ENCODE peak calls at places on chromosome 20, in eight cellular contexts. V is transverse colon; U is CD8-positive, alpha-beta memory T cell; G is tibial nerve; K is neural progenitor cell; S is fibroblast of lung; O is aorta; C is thyroid gland. J is an unnamed sample. For H3K27me3, the result is how much of the 10 kb centered on the place peaks cover.

GRCh38 chr20:23018941-23019340 is 16.2 kb upstream of the SSTR4 start:
- DNase-seq in V (no peak), U (no peak), G (no peak), K (no peak), S (no peak), O (no peak), C (no peak), J (no peak)

GRCh38 chr20:44800398-44801046 is 9.8 kb downstream of the RIMS4 start:
- DNase-seq in V (no peak), U (no peak), G (no peak), K (peak), S (no peak), O (no peak), C (no peak), J (no peak)

GRCh38 chr20:50519036-50519780 is 9.0 kb downstream of the PTPN1 start:
- DNase-seq in V (peak), U (no peak), G (no peak), K (no peak), S (no peak), O (no peak), C (no peak), J (no peak)

GRCh38 chr20:44720994-44721784 is 6.0 kb downstream of the CCN5 start:
- DNase-seq in V (no peak), U (no peak), G (no peak), K (no peak), S (peak), O (no peak), C (no peak), J (no peak)

GRCh38 chr20:32780749-32781402 is 18.7 kb downstream of the DNMT3B start:
- DNase-seq in V (no peak), U (no peak), G (no peak), K (peak), S (no peak), O (no peak), C (no peak), J (no peak)

GRCh38 chr20:34268851-34269668 is 27.8 kb downstream of the ASIP start:
- DNase-seq in V (peak), U (no peak), G (no peak), K (peak), S (peak), O (peak), C (peak), J (peak)

GRCh38 chr20:63968928-63969760 is 586 bp downstream of the ZNF512B start:
- DNase-seq in V (peak), U (peak), G (no peak), K (peak), S (no peak), O (peak), C (peak), J (peak)

GRCh38 chr20:59835057-59835447 is 98.4 kb downstream of the SYCP2 start:
- DNase-seq in V (no peak), U (no peak), G (no peak), K (no peak), S (no peak), O (no peak), C (no peak), J (no peak)

GRCh38 chr20:62938105-62938888 is at the start of gene GID8:
- DNase-seq in V (peak), U (no peak), G (no peak), K (peak), S (peak), O (no peak), C (peak), J (no peak)

GRCh38 chr20:24782801-24783630 is 166.1 kb upstream of the CST7 start:
- DNase-seq in V (no peak), U (no peak), G (no peak), K (peak), S (no peak), O (no peak), C (peak), J (no peak)

GRCh38 chr20:50794846-50795634 is at the start of gene BCAS4:
- DNase-seq in V (peak), U (peak), G (peak), K (peak), S (peak), O (peak), C (peak), J (peak)

GRCh38 chr20:46057856-46058655 is 29.0 kb downstream of the SLC12A5 start:
- DNase-seq in V (peak), U (no peak), G (peak), K (peak), S (peak), O (peak), C (peak), J (no peak)

GRCh38 chr20:50584687-50585086 is 74.5 kb downstream of the PTPN1 start:
- DNase-seq in V (no peak), U (no peak), G (no peak), K (no peak), S (no peak), O (peak), C (no peak), J (no peak)

GRCh38 chr20:5675103-5676091 is 74.8 kb upstream of the SHLD1 start:
- DNase-seq in V (no peak), U (no peak), G (no peak), K (no peak), S (no peak), O (no peak), C (no peak), J (no peak)

GRCh38 chr20:4688342-4688741 is 33.4 kb upstream of the PRND start:
- DNase-seq in V (no peak), U (no peak), G (no peak), K (no peak), S (no peak), O (no peak), C (no peak), J (no peak)

GRCh38 chr20:3704085-3704484 is 8.3 kb downstream of the SIGLEC1 start:
- DNase-seq in V (no peak), U (no peak), G (no peak), K (no peak), S (no peak), O (peak), C (peak), J (no peak)

GRCh38 chr20:4944518-4944917 is 56.8 kb downstream of the SLC23A2 start:
- DNase-seq in V (no peak), U (no peak), G (no peak), K (no peak), S (no peak), O (no peak), C (peak), J (no peak)

GRCh38 chr20:63702036-63702665 is 5.6 kb downstream of the ARFRP1 start:
- DNase-seq in V (no peak), U (no peak), G (no peak), K (no peak), S (no peak), O (no peak), C (no peak), J (no peak)

GRCh38 chr20:47544240-47544639 is 42.6 kb downstream of the NCOA3 start:
- DNase-seq in V (no peak), U (no peak), G (no peak), K (no peak), S (no peak), O (no peak), C (peak), J (no peak)

GRCh38 chr20:61186771-61187170 is 65.3 kb upstream of the CDH4 start:
- DNase-seq in V (no peak), U (no peak), G (no peak), K (no peak), S (peak), O (no peak), C (no peak), J (no peak)

GRCh38 chr20:22728146-22728745 is 143.9 kb upstream of the FOXA2 start:
- DNase-seq in V (no peak), U (no peak), G (no peak), K (no peak), S (no peak), O (no peak), C (no peak), J (no peak)

GRCh38 chr20:45946149-45946970 is 11.9 kb downstream of the PCIF1 start:
- DNase-seq in V (peak), U (peak), G (no peak), K (no peak), S (peak), O (peak), C (peak), J (no peak)

GRCh38 chr20:5480824-5481600 is 164.3 kb upstream of the PROKR2 start:
- DNase-seq in V (peak), U (no peak), G (no peak), K (no peak), S (no peak), O (no peak), C (no peak), J (no peak)

GRCh38 chr20:3896302-3896701 is 7.1 kb downstream of the PANK2 start:
- DNase-seq in V (no peak), U (no peak), G (no peak), K (no peak), S (peak), O (no peak), C (no peak), J (no peak)

GRCh38 chr20:62607366-62608217 is 34.7 kb upstream of the SLCO4A1 start:
- DNase-seq in V (no peak), U (no peak), G (no peak), K (no peak), S (no peak), O (no peak), C (no peak), J (no peak)

GRCh38 chr20:47574616-47575401 is 73.1 kb downstream of the NCOA3 start:
- DNase-seq in V (no peak), U (no peak), G (no peak), K (no peak), S (peak), O (no peak), C (no peak), J (no peak)

GRCh38 chr20:54268941-54269340 is 61.1 kb downstream of the PFDN4 start:
- DNase-seq in V (no peak), U (no peak), G (no peak), K (peak), S (no peak), O (no peak), C (no peak), J (no peak)

GRCh38 chr20:32474009-32474716 is 111.0 kb downstream of the NOL4L start:
- DNase-seq in V (no peak), U (no peak), G (no peak), K (no peak), S (no peak), O (no peak), C (peak), J (no peak)

GRCh38 chr20:44714102-44714700 is 968 bp upstream of the CCN5 start:
- DNase-seq in V (no peak), U (no peak), G (no peak), K (no peak), S (peak), O (no peak), C (peak), J (no peak)

GRCh38 chr20:10280016-10280908 is 61.6 kb downstream of the SNAP25 start:
- DNase-seq in V (no peak), U (no peak), G (no peak), K (no peak), S (no peak), O (no peak), C (no peak), J (no peak)

GRCh38 chr20:3000852-3001523 is 42.4 kb upstream of the GNRH2 start:
- DNase-seq in V (no peak), U (no peak), G (no peak), K (peak), S (peak), O (no peak), C (no peak), J (no peak)

GRCh38 chr20:9301129-9302072 is 213.0 kb upstream of the LAMP5 start:
- DNase-seq in V (peak), U (no peak), G (no peak), K (peak), S (peak), O (no peak), C (peak), J (no peak)

GRCh38 chr20:20096421-20096820 is 44.1 kb downstream of the CFAP61 start:
- DNase-seq in V (no peak), U (no peak), G (no peak), K (no peak), S (no peak), O (no peak), C (no peak), J (no peak)
- H3K27me3 ChIP-seq in V (under half), U (under half), G (under half), K (under half), S (under half), O (under half), C (under half), J (under half)

GRCh38 chr20:40276291-40276690 is 412.7 kb downstream of the MAFB start:
- DNase-seq in V (no peak), U (no peak), G (no peak), K (peak), S (no peak), O (peak), C (no peak), J (no peak)

GRCh38 chr20:40275738-40276137 is 413.3 kb downstream of the MAFB start:
- DNase-seq in V (no peak), U (no peak), G (no peak), K (peak), S (no peak), O (no peak), C (no peak), J (no peak)

GRCh38 chr20:40279390-40279789 is 409.6 kb downstream of the MAFB start:
- DNase-seq in V (peak), U (no peak), G (peak), K (no peak), S (peak), O (peak), C (peak), J (no peak)

DNA sequence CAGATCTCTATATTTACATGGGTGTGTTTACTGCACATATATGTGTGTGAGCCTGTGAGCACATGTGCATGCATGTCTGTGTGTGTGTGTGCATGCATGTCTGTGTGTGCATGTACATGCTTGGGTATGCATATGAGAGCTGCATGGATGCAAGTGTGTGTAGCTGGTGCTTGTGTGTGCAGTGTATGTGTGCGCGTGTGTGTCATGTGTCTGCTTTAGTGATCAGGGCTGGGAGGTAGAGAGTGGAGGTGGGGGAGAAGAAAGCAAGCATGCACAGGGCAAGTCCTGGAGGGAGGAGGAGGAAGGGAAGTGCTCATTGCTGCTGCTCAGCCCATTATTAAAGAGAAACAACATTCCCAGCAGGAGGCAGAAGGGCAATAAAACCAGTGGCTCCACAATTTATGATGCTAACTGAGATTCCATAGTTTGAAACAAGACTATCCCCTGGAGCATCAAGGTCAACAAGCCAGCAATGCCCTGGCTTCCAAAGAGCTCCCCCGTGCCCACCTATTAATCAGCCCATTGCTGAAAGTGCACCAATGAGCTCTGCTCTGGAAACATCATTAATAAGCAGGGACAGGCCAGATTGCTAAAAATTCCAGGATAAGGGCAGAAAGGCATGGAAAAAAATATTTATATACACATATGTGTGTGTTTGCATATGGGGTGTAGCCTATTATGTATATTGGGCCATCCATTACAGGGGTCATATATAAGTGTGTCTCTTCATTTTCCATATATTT is 414.0 kb downstream of the MAFB start:
- DNase-seq in V (no peak), U (no peak), G (no peak), K (no peak), S (no peak), O (no peak), C (no peak), J (no peak)
- H3K27ac ChIP-seq in V (no peak), U (no peak), G (no peak), K (peak), S (no peak), O (no peak), C (no peak), J (no peak)

DNA sequence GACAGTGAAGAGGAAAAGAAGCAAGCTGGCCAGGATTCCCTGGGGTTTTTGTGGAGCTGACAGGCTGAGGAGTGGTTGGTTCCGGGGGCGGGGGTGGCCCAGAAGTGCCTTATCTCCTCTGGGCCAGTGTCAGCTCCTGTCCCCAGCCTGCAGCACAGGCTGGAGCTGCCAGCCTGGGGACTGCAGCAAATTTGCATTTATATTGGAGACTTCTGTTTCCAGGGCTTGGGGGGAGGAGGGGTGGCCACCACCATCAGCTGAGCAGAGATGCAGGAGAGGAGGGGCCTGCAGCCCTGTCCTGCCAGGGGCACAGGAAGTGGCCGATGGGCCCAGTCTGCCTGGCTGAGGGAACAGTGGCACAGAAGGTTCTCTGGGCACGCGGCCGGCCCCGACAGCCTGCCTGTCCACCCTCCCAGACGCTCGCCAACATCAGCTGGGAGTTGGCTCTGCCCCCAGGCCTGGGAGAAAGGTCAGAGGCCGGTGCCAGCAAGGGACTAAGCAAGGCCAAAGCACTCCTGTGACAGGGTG is 24.3 kb upstream of the SCRT2 start:
- DNase-seq in V (no peak), U (no peak), G (no peak), K (peak), S (no peak), O (no peak), C (no peak), J (no peak)
- H3K27me3 ChIP-seq in V (under half), U (under half), G (under half), K (under half), S (under half), O (under half), C (under half), J (under half)

DNA sequence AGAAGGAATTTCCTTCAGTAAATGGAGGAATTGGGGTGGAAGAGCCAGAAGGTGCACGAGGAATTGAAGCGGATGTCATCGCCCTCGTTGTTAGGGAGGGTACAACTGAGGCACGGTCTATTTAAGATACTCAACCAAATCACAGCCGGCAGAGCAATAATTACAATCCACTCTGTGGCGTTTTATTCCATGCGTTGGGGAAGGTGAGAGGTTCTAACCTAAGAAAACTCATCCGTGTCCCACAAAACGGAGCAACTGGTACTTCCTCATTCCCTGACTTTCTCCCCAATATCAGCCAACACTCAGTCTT is 802 bp upstream of the RRBP1 start:
- DNase-seq in V (no peak), U (no peak), G (no peak), K (no peak), S (no peak), O (no peak), C (no peak), J (no peak)
- H3K27ac ChIP-seq in V (peak), U (peak), G (peak), K (no peak), S (peak), O (no peak), C (peak), J (peak)

DNA sequence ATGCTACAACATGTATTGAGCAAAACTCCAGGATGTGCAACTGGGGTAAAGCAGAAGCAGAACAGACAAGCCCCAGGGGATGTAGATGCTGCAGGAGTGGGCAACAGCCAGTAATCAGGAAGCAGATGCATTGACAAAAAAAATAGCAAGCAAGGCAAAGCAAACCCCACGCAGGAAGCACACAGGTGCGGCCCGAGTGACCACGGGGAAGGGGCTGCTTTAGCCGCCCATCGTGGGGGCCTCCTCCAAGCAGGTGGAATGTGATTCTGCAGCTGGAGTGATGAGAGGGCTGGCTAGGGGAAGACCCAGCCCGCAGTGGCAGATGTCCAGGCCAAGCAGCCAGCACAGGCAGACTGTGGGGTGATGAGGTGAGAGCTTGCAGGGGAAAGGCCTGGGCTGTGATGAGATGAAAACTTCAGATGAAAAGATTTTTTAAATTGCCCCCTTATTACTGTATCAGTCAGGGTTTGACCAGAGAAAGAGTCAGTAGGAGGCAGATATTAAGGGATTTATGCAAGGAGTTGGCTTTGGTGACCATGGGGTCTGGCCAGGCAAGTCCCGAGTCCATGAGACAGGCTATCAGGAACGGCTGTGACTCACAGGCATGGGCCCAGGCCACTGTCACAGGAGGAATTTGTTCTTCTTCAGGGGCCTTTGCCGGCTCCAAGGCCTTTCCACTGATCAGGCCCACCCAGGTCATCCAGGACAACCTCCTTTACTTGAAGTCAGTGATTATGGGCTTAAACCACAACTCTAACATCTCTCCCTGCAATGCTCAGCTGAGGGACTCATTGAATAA is 207.6 kb downstream of the ANKRD60 start:
- DNase-seq in V (no peak), U (no peak), G (no peak), K (no peak), S (no peak), O (no peak), C (no peak), J (no peak)
- H3K27me3 ChIP-seq in V (under half), U (under half), G (under half), K (under half), S (under half), O (under half), C (under half), J (under half)

GRCh38 chr20:48791014-48791413 is 36.8 kb downstream of the PREX1 start:
- DNase-seq in V (no peak), U (no peak), G (no peak), K (no peak), S (peak), O (no peak), C (no peak), J (no peak)
- H3K27ac ChIP-seq in V (no peak), U (no peak), G (no peak), K (no peak), S (no peak), O (peak), C (no peak), J (no peak)

DNA sequence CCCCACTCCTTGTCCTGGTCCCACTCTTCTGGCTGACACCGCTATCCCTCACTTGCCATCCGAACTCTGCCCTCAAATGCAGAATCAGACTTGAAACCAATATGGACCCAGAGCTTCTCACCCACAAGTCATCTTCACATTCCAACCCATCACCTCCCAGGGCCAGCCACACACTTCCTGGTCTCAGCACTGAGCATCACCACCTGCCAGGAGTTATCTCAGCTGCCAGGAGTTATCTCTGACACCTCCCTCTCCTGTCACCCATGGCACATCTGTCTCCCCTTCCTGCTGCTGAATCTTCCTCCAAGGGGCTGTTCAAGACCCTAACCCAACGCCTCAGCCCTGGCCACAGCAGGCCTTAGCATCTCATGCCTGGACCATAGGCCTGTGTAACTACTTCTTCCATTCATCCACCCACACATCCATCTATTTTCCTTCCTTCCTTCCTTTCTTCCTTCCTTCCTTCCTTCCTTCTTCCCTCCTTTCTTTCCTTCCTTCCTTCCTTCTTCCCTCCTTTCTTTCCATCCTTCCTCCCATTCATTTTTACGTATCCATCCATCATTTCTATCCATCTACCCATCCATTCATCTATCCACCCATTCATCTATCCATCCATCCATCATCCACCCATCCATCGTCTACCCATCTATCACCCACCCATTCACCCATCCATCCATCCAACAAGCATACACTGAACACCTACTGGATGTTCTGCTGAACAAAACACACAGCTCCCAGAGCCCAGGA is 74.6 kb upstream of the NNAT start:
- DNase-seq in V (no peak), U (no peak), G (no peak), K (no peak), S (no peak), O (no peak), C (no peak), J (no peak)
- H3K27me3 ChIP-seq in V (under half), U (under half), G (under half), K (under half), S (under half), O (under half), C (under half), J (under half)